ENCODE peak calls at places on chromosomes 13 and 19, in nine cellular contexts. A, E, T, M, B, K, X, F and Z are unnamed samples.

GRCh38 chr13:106593131-106593530 is 25.2 kb upstream of the ARGLU1 start:
- DNase-seq in A (no peak), E (no peak), T (no peak), M (no peak), B (no peak), K (no peak), X (no peak), F (no peak), Z (no peak)

GRCh38 chr13:30898721-30899188 is 7.3 kb upstream of the MEDAG start:
- DNase-seq in A (no peak), E (peak), T (peak), M (no peak), B (no peak), K (peak), X (peak), F (no peak), Z (no peak)

GRCh38 chr13:19586904-19587634 is 25.7 kb upstream of the TPTE2 start:
- DNase-seq in A (no peak), E (peak), T (no peak), M (peak), B (no peak), K (peak), X (no peak), F (no peak), Z (peak)

GRCh38 chr13:47220453-47221150 is 323.7 kb upstream of the HTR2A start:
- DNase-seq in A (no peak), E (no peak), T (no peak), M (no peak), B (no peak), K (no peak), X (no peak), F (no peak), Z (no peak)

GRCh38 chr13:36359301-36359950 is 13.2 kb upstream of the SPART start:
- DNase-seq in A (no peak), E (no peak), T (no peak), M (no peak), B (no peak), K (no peak), X (no peak), F (no peak), Z (no peak)

GRCh38 chr19:15419413-15420025 is 731 bp upstream of the AKAP8L start:
- DNase-seq in A (no peak), E (no peak), T (no peak), M (no peak), B (no peak), K (peak), X (no peak), F (no peak), Z (no peak)

GRCh38 chr19:19937403-19937802 is 36.7 kb downstream of the ZNF93 start:
- DNase-seq in A (no peak), E (no peak), T (no peak), M (no peak), B (no peak), K (no peak), X (no peak), F (no peak), Z (no peak)

GRCh38 chr13:36445278-36445677 is 13.0 kb downstream of the CCNA1 start:
- DNase-seq in A (no peak), E (no peak), T (no peak), M (no peak), B (no peak), K (no peak), X (no peak), F (no peak), Z (no peak)

GRCh38 chr13:32901994-32902780 is 114.0 kb upstream of the KL start:
- DNase-seq in A (no peak), E (no peak), T (no peak), M (peak), B (no peak), K (peak), X (no peak), F (no peak), Z (no peak)

GRCh38 chr13:39036212-39036611 is 1.7 kb downstream of the PROSER1 start:
- DNase-seq in A (no peak), E (peak), T (no peak), M (no peak), B (no peak), K (no peak), X (no peak), F (no peak), Z (peak)

GRCh38 chr13:44685641-44686040 is 109.5 kb upstream of the TSC22D1 start:
- DNase-seq in A (no peak), E (no peak), T (no peak), M (no peak), B (no peak), K (peak), X (no peak), F (no peak), Z (peak)

GRCh38 chr19:40523322-40524047 is 53.2 kb upstream of the SHKBP1 start:
- DNase-seq in A (peak), E (peak), T (no peak), M (peak), B (peak), K (peak), X (no peak), F (no peak), Z (peak)

GRCh38 chr13:49097374-49097773 is 121.7 kb downstream of the FNDC3A start:
- DNase-seq in A (no peak), E (no peak), T (peak), M (no peak), B (no peak), K (peak), X (no peak), F (no peak), Z (no peak)

GRCh38 chr19:50332014-50332263 is 2.8 kb upstream of the KCNC3 start:
- DNase-seq in A (peak), E (no peak), T (no peak), M (no peak), B (no peak), K (no peak), X (no peak), F (no peak), Z (no peak)

GRCh38 chr19:50332264-50333038 is 3.3 kb upstream of the KCNC3 start:
- DNase-seq in A (peak), E (peak), T (no peak), M (no peak), B (peak), K (no peak), X (no peak), F (no peak), Z (no peak)

GRCh38 chr19:50330365-50331078 is 1.3 kb upstream of the KCNC3 start:
- DNase-seq in A (peak), E (peak), T (no peak), M (peak), B (peak), K (peak), X (peak), F (no peak), Z (peak)

GRCh38 chr19:50333235-50333736 is 4.1 kb upstream of the KCNC3 start:
- DNase-seq in A (peak), E (peak), T (peak), M (peak), B (peak), K (peak), X (peak), F (no peak), Z (peak)

DNA sequence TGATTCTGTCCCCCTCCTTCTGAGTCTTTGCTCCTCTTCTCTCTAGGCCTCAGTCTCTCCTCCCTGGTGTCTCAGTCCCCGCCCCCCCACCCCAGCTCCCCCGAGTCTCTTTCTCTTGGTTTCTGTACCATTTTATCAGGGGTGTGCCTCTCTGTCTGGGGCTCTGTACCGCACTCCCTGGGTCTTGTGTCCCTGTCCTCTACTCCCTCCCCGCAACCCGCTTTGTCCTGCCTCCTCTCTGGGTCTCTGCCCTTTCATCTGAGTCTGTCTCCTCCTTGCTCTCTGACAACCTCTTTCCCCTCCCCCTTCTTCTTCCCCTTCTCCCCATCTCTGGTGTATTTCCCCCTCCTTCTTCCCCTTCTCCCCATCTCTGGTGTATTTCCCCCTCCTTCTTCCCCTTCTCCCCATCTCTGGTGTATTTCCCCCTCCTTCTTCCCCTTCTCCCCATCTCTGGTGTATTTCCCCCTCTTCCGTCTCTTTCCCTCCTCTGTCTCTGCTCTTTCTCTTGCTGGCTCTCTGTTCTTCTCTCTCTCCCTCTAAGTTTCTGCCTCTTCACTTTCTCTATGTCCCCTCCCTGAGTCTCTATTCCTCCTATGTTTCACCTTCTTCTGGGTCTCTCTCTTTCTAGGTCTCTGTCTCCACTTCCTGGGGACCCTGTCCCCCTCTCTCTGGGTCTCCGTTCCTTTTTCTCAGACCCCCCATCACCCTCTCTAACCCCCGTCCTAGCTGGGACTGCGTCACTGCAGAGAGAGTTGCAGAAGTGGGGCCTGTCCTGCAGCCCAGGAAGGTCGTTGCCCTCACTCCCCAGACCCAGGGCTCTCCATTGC is 2.2 kb upstream of the KCNC3 start:
- DNase-seq in A (peak), E (peak), T (no peak), M (no peak), B (peak), K (no peak), X (no peak), F (no peak), Z (no peak)
- H3K4me3 ChIP-seq in A (peak), E (peak), T (no peak), M (peak), B (peak), K (no peak), X (peak), F (peak), Z (no peak)

DNA sequence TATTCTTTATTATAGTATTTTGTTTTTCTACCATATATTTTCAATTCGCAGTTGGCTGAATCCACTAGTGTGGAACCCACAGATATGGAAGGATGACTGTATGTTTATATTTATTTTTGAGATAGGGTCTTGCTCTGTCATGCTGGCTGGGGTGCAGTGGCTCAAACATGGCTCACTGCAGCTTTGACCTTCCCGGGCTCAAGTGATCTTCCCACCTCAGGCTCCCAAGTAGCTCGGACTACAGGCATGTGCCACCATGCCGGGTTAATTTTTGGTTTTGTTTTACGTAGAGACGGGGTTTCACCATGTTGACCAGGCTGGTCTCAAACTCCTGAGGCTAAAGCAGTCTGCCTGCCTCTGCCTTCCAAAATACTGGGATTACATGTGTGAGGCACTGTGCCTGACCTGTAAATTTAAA is 9.6 kb downstream of the SLC35E1 start:
- DNase-seq in A (no peak), E (no peak), T (no peak), M (no peak), B (no peak), K (no peak), X (no peak), F (no peak), Z (no peak)
- H3K4me3 ChIP-seq in A (no peak), E (no peak), T (no peak), M (no peak), B (no peak), K (no peak), X (no peak), F (no peak), Z (no peak)

GRCh38 chr13:24683833-24684599 is 3.8 kb downstream of the ATP12A start:
- DNase-seq in A (peak), E (peak), T (no peak), M (peak), B (peak), K (peak), X (peak), F (peak), Z (peak)
- H3K4me3 ChIP-seq in A (no peak), E (no peak), T (no peak), M (no peak), B (no peak), K (no peak), X (no peak), F (no peak), Z (no peak)

DNA sequence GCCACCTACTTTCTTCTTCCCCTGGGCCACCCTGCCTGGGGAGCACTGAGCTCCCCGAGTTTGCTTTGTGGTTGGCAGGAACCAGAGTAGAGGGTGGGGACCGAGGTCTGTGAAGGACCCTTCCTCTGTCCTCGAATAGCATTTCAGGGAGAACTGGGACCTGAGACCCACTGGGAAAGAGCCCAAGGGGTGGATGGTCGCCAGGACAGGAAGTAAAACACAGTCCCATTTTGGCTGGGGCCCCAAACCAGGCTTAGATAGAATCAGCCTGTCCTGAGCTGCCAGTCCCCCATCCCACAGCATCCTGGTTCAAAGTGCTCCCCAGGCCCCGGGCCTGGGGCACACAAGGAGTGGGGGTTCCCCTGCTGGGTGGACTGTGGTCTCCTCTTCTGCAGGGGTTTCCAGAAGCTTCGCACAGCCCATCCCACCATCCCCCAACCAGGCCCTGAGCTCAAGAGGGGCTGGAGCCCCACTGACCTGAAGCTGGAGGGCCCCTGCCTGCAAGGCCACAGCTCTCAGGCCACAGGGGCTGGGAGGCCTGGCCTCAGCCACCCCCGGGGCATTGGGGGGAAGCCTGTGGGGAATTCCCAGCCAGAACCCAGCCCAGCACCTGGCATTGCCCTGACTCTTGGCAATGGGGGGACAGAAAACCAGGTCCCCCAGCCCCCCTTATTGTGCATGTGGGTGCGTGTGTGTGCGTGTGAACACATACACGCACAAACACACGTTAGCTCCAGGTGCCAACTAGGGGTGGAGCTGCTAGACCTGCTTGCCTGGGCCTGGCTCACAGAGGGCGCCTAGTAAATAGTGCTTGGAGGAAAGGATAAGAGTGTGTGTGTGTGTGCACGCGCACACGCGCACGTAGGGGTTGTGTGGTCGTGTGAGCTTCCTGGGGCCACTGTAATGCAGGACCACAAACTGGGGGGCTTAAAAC is 994 bp upstream of the MKNK2 start:
- DNase-seq in A (peak), E (no peak), T (no peak), M (no peak), B (no peak), K (no peak), X (no peak), F (no peak), Z (no peak)
- H3K4me3 ChIP-seq in A (peak), E (no peak), T (no peak), M (no peak), B (no peak), K (no peak), X (peak), F (no peak), Z (peak)

GRCh38 chr19:45865269-45865948 is 1.3 kb downstream of the FOXA3 start:
- DNase-seq in A (peak), E (no peak), T (no peak), M (no peak), B (peak), K (no peak), X (no peak), F (no peak), Z (no peak)
- H3K4me3 ChIP-seq in A (peak), E (peak), T (no peak), M (no peak), B (peak), K (no peak), X (no peak), F (peak), Z (no peak)

DNA sequence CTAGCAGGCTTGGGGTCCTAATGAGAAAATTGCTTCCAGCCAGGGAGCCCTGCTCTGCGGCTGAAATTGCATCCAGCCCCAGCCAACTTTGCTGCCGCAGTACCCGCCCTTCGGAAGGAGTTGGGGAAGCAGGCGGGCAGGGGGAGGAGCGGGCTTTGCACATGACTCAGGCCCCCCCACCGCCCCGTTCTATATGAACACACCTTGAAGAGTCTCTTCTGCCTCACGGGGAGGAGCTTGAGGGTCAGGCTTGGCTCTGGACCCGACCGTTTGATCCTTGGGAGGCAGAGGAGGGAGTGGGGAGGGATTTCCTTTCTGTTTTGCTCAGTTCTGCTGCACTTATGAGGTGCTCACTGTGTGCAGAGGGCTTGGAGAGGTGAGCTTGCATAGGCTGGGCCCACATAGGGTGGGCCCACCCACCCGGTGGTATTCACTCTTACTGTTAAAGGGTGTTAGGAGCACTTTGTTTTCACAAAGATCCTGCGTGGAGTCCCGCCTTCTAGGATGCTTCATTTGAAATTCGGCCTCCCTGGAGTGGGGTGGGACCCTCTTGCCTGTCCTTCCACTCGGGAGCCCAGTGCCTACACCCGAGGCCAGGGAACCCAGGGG is 46.5 kb downstream of the LYL1 start:
- DNase-seq in A (no peak), E (peak), T (peak), M (peak), B (peak), K (peak), X (no peak), F (no peak), Z (no peak)
- H3K4me3 ChIP-seq in A (no peak), E (no peak), T (peak), M (no peak), B (peak), K (no peak), X (no peak), F (no peak), Z (no peak)

DNA sequence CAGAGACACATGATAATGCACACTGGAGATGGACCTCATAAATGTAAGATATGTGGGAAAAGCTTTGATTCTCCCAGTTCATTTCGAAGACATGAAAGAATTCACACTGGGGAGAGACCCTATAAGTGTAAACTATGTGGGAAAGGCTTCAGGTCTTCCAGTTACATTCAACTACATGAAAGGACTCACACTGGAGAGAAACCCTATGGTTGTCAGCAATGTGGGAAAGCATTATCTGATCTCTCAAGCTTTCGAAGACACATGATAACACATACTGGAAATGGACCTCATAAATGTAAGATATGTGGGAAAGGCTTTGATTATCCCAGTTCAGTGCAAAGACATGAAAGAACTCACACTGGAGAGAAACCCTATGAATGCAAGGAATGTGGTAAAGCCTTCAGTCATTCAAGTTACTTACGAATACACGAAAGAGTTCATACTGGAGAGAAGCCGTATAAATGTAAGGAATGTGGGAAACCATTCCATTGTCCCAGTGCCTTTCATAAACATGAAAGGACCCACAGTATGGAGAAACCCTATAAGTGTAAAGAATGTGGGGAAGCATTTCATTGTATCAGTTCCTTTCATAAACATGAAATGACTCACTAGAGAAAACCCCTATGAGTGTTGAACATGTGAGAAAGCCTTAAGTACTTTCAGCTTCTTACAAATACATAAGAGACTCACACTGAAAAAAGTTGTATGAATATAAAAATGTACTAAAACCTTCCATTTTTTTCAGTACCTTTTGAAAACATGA is 14.7 kb downstream of the ZNF441 start:
- DNase-seq in A (no peak), E (peak), T (no peak), M (no peak), B (no peak), K (peak), X (no peak), F (no peak), Z (no peak)
- H3K4me3 ChIP-seq in A (no peak), E (no peak), T (no peak), M (no peak), B (no peak), K (no peak), X (no peak), F (no peak), Z (no peak)

DNA sequence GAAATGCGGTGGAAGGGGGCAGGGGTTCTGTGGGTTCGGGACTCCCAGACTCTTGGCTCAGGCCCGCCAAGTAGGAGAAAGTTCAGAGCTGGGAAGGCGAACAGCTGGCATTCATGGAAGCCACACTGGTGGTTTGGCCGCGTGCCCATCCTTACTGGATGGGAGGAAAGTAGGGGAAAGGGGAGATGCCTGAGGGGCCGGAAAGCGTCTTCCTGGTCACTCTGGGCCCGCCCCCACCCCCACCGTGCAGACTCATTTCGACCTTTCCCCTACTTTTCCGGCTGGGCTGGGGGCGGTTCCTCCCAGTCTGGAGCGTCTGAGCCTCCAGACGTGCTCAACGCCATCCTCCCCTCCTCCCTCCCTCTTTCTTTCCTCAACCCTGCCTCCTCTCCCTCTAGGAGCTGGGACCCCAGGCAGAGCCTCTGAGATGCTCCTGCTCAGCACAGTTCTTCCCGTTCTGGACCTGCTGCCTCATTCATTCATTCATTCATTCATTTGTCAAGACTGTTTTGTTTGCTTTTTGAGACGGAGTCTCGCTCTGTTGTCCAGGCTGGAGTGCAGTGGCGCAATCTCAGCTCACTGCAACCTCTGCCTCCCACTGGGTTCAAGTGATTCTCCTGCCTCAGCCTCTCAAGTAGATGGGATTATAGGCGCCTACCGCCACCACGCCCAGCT is 3.5 kb downstream of the ANGPTL4 start:
- DNase-seq in A (peak), E (peak), T (peak), M (peak), B (peak), K (peak), X (peak), F (no peak), Z (no peak)
- H3K4me3 ChIP-seq in A (peak), E (no peak), T (no peak), M (no peak), B (peak), K (peak), X (no peak), F (no peak), Z (no peak)